ENCODE peak calls at places on chromosomes 11 and 22, in eight cellular contexts. S is GM06990, F is AG10803, I is brain microvascular endothelial cell, Y is Peyer's patch, N is choroid plexus epithelial cell, D is HFF-Myc, B is coronary artery. O is an unnamed sample.

GRCh38 chr11:86818466-86819282 is 18.3 kb downstream of the PRSS23 start:
- DNase-seq in S (no peak), F (peak; percentile 77), I (no peak), Y (no peak), N (peak; percentile 89), D (peak; percentile 60), B (no peak), O (peak; percentile 42)

GRCh38 chr11:10844816-10845215 is 13.0 kb downstream of the ZBED5 start:
- DNase-seq in S (no peak), F (peak; percentile 29), I (no peak), Y (no peak), N (no peak), D (no peak), B (no peak), O (no peak)

GRCh38 chr11:61830318-61831105 is 2.4 kb downstream of the FADS2 start:
- DNase-seq in S (no peak), F (peak; percentile 65), I (no peak), Y (no peak), N (peak; percentile 67), D (no peak), B (no peak), O (no peak)

GRCh38 chr11:70415642-70416395 is 17.5 kb downstream of the CTTN start:
- DNase-seq in S (no peak), F (peak; percentile 61), I (no peak), Y (no peak), N (peak; percentile 67), D (peak; percentile 42), B (no peak), O (no peak)

GRCh38 chr11:1970956-1971355 is 23.8 kb downstream of the MRPL23 start:
- DNase-seq in S (no peak), F (no peak), I (no peak), Y (no peak), N (no peak), D (no peak), B (no peak), O (no peak)

GRCh38 chr11:1877211-1878133 is 14.2 kb downstream of the PRR33 start:
- DNase-seq in S (no peak), F (no peak), I (peak; percentile 35), Y (peak; percentile 57), N (peak; percentile 56), D (no peak), B (peak; percentile 77), O (no peak)

GRCh38 chr11:121582296-121582695 is 129.5 kb upstream of the SORL1-AS1 start:
- DNase-seq in S (no peak), F (no peak), I (no peak), Y (no peak), N (no peak), D (no peak), B (no peak), O (no peak)

GRCh38 chr11:19359425-19360000 is 118.8 kb upstream of the E2F8 start:
- DNase-seq in S (no peak), F (peak; percentile 76), I (no peak), Y (no peak), N (peak; percentile 75), D (no peak), B (peak; percentile 4), O (no peak)

GRCh38 chr11:134667505-134667904 is 255.5 kb upstream of the B3GAT1 start:
- DNase-seq in S (no peak), F (no peak), I (no peak), Y (no peak), N (no peak), D (no peak), B (no peak), O (no peak)

GRCh38 chr22:48576333-48577013 is 1251.2 kb downstream of the BRD1 start:
- DNase-seq in S (no peak), F (peak; percentile 25), I (no peak), Y (no peak), N (no peak), D (no peak), B (no peak), O (no peak)

GRCh38 chr11:87304350-87304749 is 266.6 kb downstream of the TMEM135 start:
- DNase-seq in S (no peak), F (no peak), I (no peak), Y (no peak), N (no peak), D (no peak), B (no peak), O (no peak)

GRCh38 chr11:44255406-44256071 is 54.4 kb downstream of the ALX4 start:
- DNase-seq in S (no peak), F (no peak), I (no peak), Y (no peak), N (no peak), D (no peak), B (no peak), O (no peak)

GRCh38 chr11:78216571-78217287 is 28.0 kb downstream of the USP35 start:
- DNase-seq in S (no peak), F (no peak), I (no peak), Y (no peak), N (no peak), D (no peak), B (peak; percentile 41), O (no peak)

GRCh38 chr11:43685483-43685882 is 4.9 kb downstream of the HSD17B12 start:
- DNase-seq in S (no peak), F (no peak), I (no peak), Y (no peak), N (peak; percentile 40), D (no peak), B (no peak), O (no peak)

GRCh38 chr11:57358543-57358961 is 20.4 kb downstream of the P2RX3 start:
- DNase-seq in S (no peak), F (no peak), I (no peak), Y (no peak), N (no peak), D (no peak), B (no peak), O (no peak)

GRCh38 chr22:33917744-33918406 is 2.4 kb downstream of the LARGE1 start:
- DNase-seq in S (no peak), F (peak; percentile 32), I (no peak), Y (no peak), N (peak; percentile 43), D (no peak), B (no peak), O (no peak)

GRCh38 chr22:46563381-46564083 is 26.1 kb upstream of the CELSR1 start:
- DNase-seq in S (peak; percentile 80), F (peak; percentile 41), I (peak; percentile 32), Y (peak; percentile 95), N (peak; percentile 67), D (no peak), B (no peak), O (no peak)

DNA sequence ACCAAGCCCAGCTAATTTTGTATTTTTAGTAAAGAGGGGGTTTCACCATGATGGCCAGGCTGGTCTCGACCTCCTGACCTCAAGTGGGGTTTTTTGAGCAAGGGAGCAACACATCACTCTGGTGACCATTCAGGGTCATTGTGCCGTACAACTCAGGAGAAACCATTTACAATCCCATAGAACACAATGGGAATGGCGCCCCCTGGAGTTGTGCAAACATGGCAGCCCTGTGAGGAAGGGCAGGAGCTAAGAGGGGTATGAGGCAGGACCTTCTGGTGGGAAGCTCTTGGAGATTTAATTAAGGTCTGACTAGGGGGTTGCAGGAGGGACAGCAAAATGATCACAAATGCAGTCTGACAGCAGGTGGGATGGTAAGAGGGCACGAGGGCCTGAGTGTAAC is 9.2 kb upstream of the CSF2RB start:
- DNase-seq in S (no peak), F (no peak), I (no peak), Y (no peak), N (no peak), D (no peak), B (no peak), O (no peak)
- TF ChIP-seq CTCF in S (peak; percentile 10), F (no peak), I (peak; percentile 12), Y (no peak), N (peak; percentile 4), D (peak; percentile 20), B (no peak), O (no peak)

GRCh38 chr11:91261513-91261912 is 963.1 kb upstream of the FAT3 start:
- DNase-seq in S (no peak), F (no peak), I (no peak), Y (no peak), N (no peak), D (no peak), B (no peak), O (no peak)
- H3K4me3 ChIP-seq in S (no peak overlapping the region), F (no peak overlapping the region), I (no peak overlapping the region), Y (no peak overlapping the region), N (no peak overlapping the region), D (no peak overlapping the region), B (no peak overlapping the region), O (no peak overlapping the region)

GRCh38 chr11:31233425-31233824 is 136.1 kb downstream of the DCDC1 start:
- DNase-seq in S (no peak), F (no peak), I (no peak), Y (no peak), N (peak; percentile 13), D (no peak), B (no peak), O (no peak)
- TF ChIP-seq CTCF in S (peak; percentile 30), F (peak; percentile 19), I (peak; percentile 47), Y (no peak), N (peak; percentile 44), D (peak; percentile 13), B (no peak), O (peak; percentile 67)

GRCh38 chr11:36093548-36093947 is 149.7 kb downstream of the LDLRAD3 start:
- DNase-seq in S (no peak), F (no peak), I (no peak), Y (no peak), N (no peak), D (no peak), B (no peak), O (no peak)
- H3K4me3 ChIP-seq in S (no peak overlapping the region), F (no peak overlapping the region), I (no peak overlapping the region), Y (no peak overlapping the region), N (no peak overlapping the region), D (no peak overlapping the region), B (no peak overlapping the region), O (no peak overlapping the region)